ENCODE peak calls at places on chromosomes 4 and X, in five cellular contexts. T is left ventricle myocardium inferior; N is cardiac muscle cell; C is CD4-positive, alpha-beta memory T cell; B is thyroid gland. J is an unnamed sample.

GRCh38 chr4:102321260-102321991 is 23.9 kb downstream of the SLC39A8 start:
- DNase-seq in T (no peak), N (no peak), C (no peak), B (no peak), J (no peak)

GRCh38 chr4:139655116-139655515 is 10.5 kb upstream of the MGST2 start:
- DNase-seq in T (no peak), N (peak; percentile 73), C (no peak), B (no peak), J (no peak)

GRCh38 chr4:79083406-79084010 is 144.3 kb upstream of the PAQR3 start:
- DNase-seq in T (no peak), N (peak; percentile 3), C (no peak), B (no peak), J (peak; percentile 53)

GRCh38 chr4:26161030-26161824 is 159.6 kb upstream of the RBPJ start:
- DNase-seq in T (no peak), N (no peak), C (no peak), B (no peak), J (no peak)

GRCh38 chrX:22634751-22635150 is 362.0 kb downstream of the CBLL2 start:
- DNase-seq in T (no peak), N (peak; percentile 39), C (no peak), B (no peak), J (no peak)

GRCh38 chr4:6277139-6277802 is 7.6 kb downstream of the WFS1 start:
- DNase-seq in T (peak; percentile 61), N (no peak), C (no peak), B (no peak), J (peak; percentile 64)

GRCh38 chrX:76428243-76429130 is 977 bp downstream of the MAGEE1 start:
- DNase-seq in T (no peak), N (no peak), C (peak; percentile 64), B (peak; percentile 13), J (peak; percentile 12)

GRCh38 chr4:183444953-183445543 is 612 bp downstream of the CDKN2AIP start:
- DNase-seq in T (peak; percentile 45), N (peak; percentile 18), C (no peak), B (peak; percentile 46), J (no peak)

GRCh38 chrX:139538907-139539593 is 8.5 kb downstream of the F9 start:
- DNase-seq in T (no peak), N (no peak), C (no peak), B (no peak), J (no peak)

GRCh38 chr4:105637409-105638258 is 70.9 kb downstream of the INTS12 start:
- DNase-seq in T (peak; percentile 74), N (peak; percentile 65), C (no peak), B (peak; percentile 98), J (peak; percentile 47)

GRCh38 chr4:174933083-174933482 is 14.9 kb downstream of the ADAM29 start:
- DNase-seq in T (no peak), N (no peak), C (no peak), B (no peak), J (no peak)

GRCh38 chr4:72569719-72570235 is 756 bp upstream of the ADAMTS3 start:
- DNase-seq in T (no peak), N (no peak), C (no peak), B (peak; percentile 13), J (no peak)

GRCh38 chrX:72358313-72358712 is 52.6 kb upstream of the CITED1 start:
- DNase-seq in T (no peak), N (peak; percentile 24), C (no peak), B (no peak), J (no peak)

GRCh38 chr4:172692701-172693100 is 475.9 kb upstream of the GALNT7 start:
- DNase-seq in T (no peak), N (no peak), C (no peak), B (no peak), J (no peak)

GRCh38 chrX:65871671-65872311 is 168.1 kb downstream of the VSIG4 start:
- DNase-seq in T (no peak), N (peak; percentile 4), C (no peak), B (no peak), J (no peak)

GRCh38 chr4:55910140-55910539 is 38.6 kb upstream of the CEP135 start:
- DNase-seq in T (no peak), N (peak; percentile 46), C (no peak), B (no peak), J (no peak)

GRCh38 chr4:47203593-47203992 is 172.2 kb downstream of the GABRB1 start:
- DNase-seq in T (no peak), N (no peak), C (no peak), B (no peak), J (no peak)

GRCh38 chr4:73053974-73054480 is 15.5 kb downstream of the COX18 start:
- DNase-seq in T (no peak), N (peak; percentile 12), C (no peak), B (no peak), J (no peak)

GRCh38 chr4:75306496-75306895 is 207.7 kb downstream of the RCHY1 start:
- DNase-seq in T (no peak), N (no peak), C (no peak), B (no peak), J (no peak)

GRCh38 chrX:110665636-110666035 is 130.0 kb downstream of the CHRDL1 start:
- DNase-seq in T (peak; percentile 13), N (peak; percentile 15), C (peak; percentile 5), B (peak; percentile 29), J (no peak)

GRCh38 chr4:79764118-79764517 is 308.9 kb downstream of the ANTXR2 start:
- DNase-seq in T (no peak), N (no peak), C (no peak), B (no peak), J (no peak)

GRCh38 chr4:27205994-27206393 is 345.4 kb downstream of the STIM2 start:
- DNase-seq in T (no peak), N (no peak), C (no peak), B (no peak), J (no peak)

GRCh38 chrX:145729635-145730034 is 88.0 kb upstream of the SLITRK2 start:
- DNase-seq in T (no peak), N (no peak), C (no peak), B (no peak), J (no peak)

GRCh38 chrX:132591719-132592275 is 103.0 kb upstream of the MBNL3 start:
- DNase-seq in T (no peak), N (no peak), C (no peak), B (no peak), J (no peak)

GRCh38 chr4:8199594-8200301 is 658 bp downstream of the SH3TC1 start:
- DNase-seq in T (no peak), N (no peak), C (peak; percentile 32), B (peak; percentile 84), J (no peak)
- H3K4me1 ChIP-seq in T (peaks cover 67% of the 10 kb centered on the region), N (peaks cover 3% of the 10 kb centered on the region), C (peaks cover 54% of the 10 kb centered on the region), B (peaks cover 34% of the 10 kb centered on the region), J (no peaks in the 10 kb centered on the region)

DNA sequence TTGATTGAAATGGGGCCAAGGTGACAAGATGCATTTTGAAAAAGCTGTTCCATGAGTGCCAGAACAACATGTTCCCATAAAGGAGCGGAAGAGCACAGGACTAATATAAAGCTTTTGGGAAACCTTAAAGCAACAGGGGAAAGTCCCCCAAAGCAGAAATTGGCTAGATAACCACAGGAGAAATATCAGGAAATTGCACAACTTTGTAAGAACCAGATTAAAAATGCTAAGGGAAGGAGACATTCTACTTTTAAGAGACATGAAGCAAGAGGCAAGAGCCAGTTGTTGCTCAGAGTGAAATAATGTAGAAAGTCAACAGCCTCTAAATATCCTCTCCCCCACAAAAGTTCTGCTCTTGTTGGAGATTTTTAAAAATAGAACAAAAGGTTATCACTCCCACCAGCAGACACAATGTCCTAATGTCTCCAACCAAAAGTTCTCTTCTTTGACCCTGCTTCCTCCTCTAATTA is 85.2 kb upstream of the LNX1 start:
- DNase-seq in T (no peak), N (peak; percentile 96), C (no peak), B (no peak), J (no peak)
- H3K27ac ChIP-seq in T (peak overlapping the region; percentile 67), N (no peak overlapping the region), C (no peak overlapping the region), B (no peak overlapping the region), J (peak overlapping the region; percentile 72)

GRCh38 chrX:130082244-130083106 is 27.8 kb downstream of the ELF4 start:
- DNase-seq in T (peak; percentile 29), N (peak; percentile 9), C (peak; percentile 82), B (peak; percentile 9), J (peak; percentile 41)
- H3K4me1 ChIP-seq in T (peaks cover 41% of the 10 kb centered on the region), N (no peaks in the 10 kb centered on the region), C (peaks cover 72% of the 10 kb centered on the region), B (no peaks in the 10 kb centered on the region), J (no peaks in the 10 kb centered on the region)

GRCh38 chr4:184824776-184825393 is 883 bp downstream of the ACSL1 start:
- DNase-seq in T (no peak), N (no peak), C (no peak), B (no peak), J (no peak)

GRCh38 chr4:184822356-184822755 is 3.4 kb downstream of the ACSL1 start:
- DNase-seq in T (no peak), N (no peak), C (no peak), B (no peak), J (no peak)

GRCh38 chr4:184825394-184826314 is at the start of gene ACSL1:
- DNase-seq in T (peak; percentile 87), N (peak; percentile 79), C (peak; percentile 79), B (peak; percentile 83), J (peak; percentile 78)

GRCh38 chr4:184826315-184827266 is 823 bp upstream of the ACSL1 start:
- DNase-seq in T (peak; percentile 47), N (peak; percentile 49), C (peak; percentile 60), B (peak; percentile 47), J (no peak)

GRCh38 chr4:184824081-184824775 is 1.5 kb downstream of the ACSL1 start:
- DNase-seq in T (no peak), N (no peak), C (no peak), B (no peak), J (no peak)
- H3K27ac ChIP-seq in T (peak overlapping the region; percentile 95), N (peak overlapping the region; percentile 81), C (no peak overlapping the region), B (peak overlapping the region; percentile 71), J (peak overlapping the region; percentile 79)

DNA sequence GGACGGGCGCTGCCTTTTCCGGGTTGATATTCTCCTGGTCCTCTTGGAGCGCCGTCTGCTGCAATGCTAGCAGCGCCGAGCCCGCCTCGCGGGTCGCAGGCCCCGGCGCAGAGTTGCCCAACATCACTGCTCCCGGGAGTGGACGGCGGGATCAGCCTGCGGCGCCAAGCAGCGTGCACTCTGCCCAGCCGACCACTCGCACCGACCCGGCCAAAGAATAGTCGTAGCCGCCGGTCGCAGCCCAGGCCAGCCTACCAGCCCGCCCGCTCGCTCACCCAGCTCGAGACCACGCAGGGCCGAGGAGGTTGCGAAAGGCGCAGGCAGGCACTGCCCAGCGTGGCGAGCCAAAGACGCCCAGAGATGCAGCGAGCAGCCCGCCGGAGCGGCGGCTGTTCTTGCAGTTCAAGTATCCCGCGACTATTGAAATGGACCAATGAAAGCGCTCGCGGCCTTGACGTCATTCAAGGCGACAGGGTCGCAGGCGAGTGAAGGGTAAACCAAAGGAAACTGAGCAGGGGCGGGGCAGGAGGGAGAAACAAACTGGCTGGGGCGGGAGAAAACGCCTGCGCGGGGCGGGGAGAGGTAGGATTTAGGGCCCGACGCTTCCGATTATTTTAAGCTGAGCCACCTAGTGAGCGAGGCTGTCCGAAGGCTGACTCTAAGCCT is at the start of gene CCNA2:
- DNase-seq in T (peak; percentile 96), N (peak; percentile 98), C (peak; percentile 93), B (peak; percentile 96), J (peak; percentile 98)
- H3K4me1 ChIP-seq in T (peaks cover 13% of the 10 kb centered on the region), N (peaks cover 9% of the 10 kb centered on the region), C (peaks cover 19% of the 10 kb centered on the region), B (peaks cover 7% of the 10 kb centered on the region), J (no peaks in the 10 kb centered on the region)